ENCODE peak calls at places on chromosome 19, in eight cellular contexts. W is AG10803; P is HFFc6; U is pons; Z is GM04504; O is testis; M is stimulated activated CD4-positive, alpha-beta T cell treated with anti-CD3 and anti-CD28 coated beads, Interleukin-1b, Interleukin-23, amount 100 ng/mL, for 24 hours; T is immature natural killer cell. J is an unnamed sample.

GRCh38 chr19:19595171-19595701 is 23.3 kb downstream of the PBX4 start:
- DNase-seq in P (peak), Z (no peak), M (no peak), W (peak), O (no peak), U (no peak), T (no peak), J (no peak)

GRCh38 chr19:42419309-42419708 is 7.9 kb downstream of the LIPE start:
- DNase-seq in W (no peak), M (no peak), T (no peak), P (no peak), U (no peak), Z (no peak), O (no peak), J (no peak)

GRCh38 chr19:31152906-31153305 is 196.3 kb downstream of the TSHZ3 start:
- DNase-seq in Z (no peak), M (no peak), U (no peak), P (peak), T (no peak), W (peak), O (no peak), J (no peak)

GRCh38 chr19:49889687-49890348 is 6.9 kb downstream of the IL4I1 start:
- DNase-seq in W (peak), P (no peak), U (peak), O (peak), M (peak), Z (no peak), T (peak), J (peak)

GRCh38 chr19:34759218-34759917 is 13.6 kb downstream of the ZNF599 start:
- DNase-seq in M (no peak), Z (no peak), W (no peak), O (no peak), P (no peak), T (no peak), U (no peak), J (no peak)

GRCh38 chr19:41907994-41908615 is 20.1 kb downstream of the ERFL start:
- DNase-seq in T (no peak), W (no peak), P (no peak), O (no peak), U (no peak), M (no peak), Z (no peak), J (no peak)

GRCh38 chr19:55256562-55257460 is 2.0 kb downstream of the PPP6R1 start:
- DNase-seq in M (no peak), P (no peak), O (peak), W (peak), U (no peak), T (no peak), Z (no peak), J (peak)

GRCh38 chr19:30065680-30066606 is 123.9 kb downstream of the URI1 start:
- DNase-seq in Z (no peak), P (no peak), W (no peak), U (no peak), T (no peak), M (no peak), O (no peak), J (no peak)

GRCh38 chr19:16175954-16176353 is 2.6 kb upstream of the CIB3 start:
- DNase-seq in W (no peak), T (no peak), O (no peak), P (no peak), M (no peak), Z (no peak), U (no peak), J (no peak)

GRCh38 chr19:13149628-13150186 is 468 bp downstream of the STX10 start:
- DNase-seq in M (no peak), O (peak), T (no peak), U (peak), P (peak), Z (no peak), W (peak), J (no peak)

GRCh38 chr19:13363235-13363634 is 143.0 kb downstream of the CACNA1A start:
- DNase-seq in W (no peak), T (no peak), U (no peak), O (no peak), Z (no peak), M (no peak), P (no peak), J (no peak)

GRCh38 chr19:10988921-10989320 is 28.1 kb downstream of the SMARCA4 start:
- DNase-seq in T (no peak), Z (no peak), W (no peak), O (no peak), U (no peak), P (no peak), M (no peak), J (no peak)

GRCh38 chr19:46579286-46579944 is 21.7 kb upstream of the CALM3 start:
- DNase-seq in P (no peak), T (peak), O (peak), Z (no peak), M (peak), U (peak), W (no peak), J (peak)

GRCh38 chr19:30053558-30053957 is 111.5 kb downstream of the URI1 start:
- DNase-seq in P (no peak), M (no peak), Z (no peak), T (no peak), W (no peak), U (no peak), O (no peak), J (peak)

GRCh38 chr19:3699071-3699740 is 1.1 kb downstream of the PIP5K1C start:
- DNase-seq in T (peak), O (peak), Z (peak), M (no peak), W (peak), U (peak), P (peak), J (peak)

GRCh38 chr19:31717316-31717715 is 368.1 kb upstream of the TSHZ3 start:
- DNase-seq in Z (no peak), M (no peak), T (no peak), W (no peak), O (no peak), U (no peak), P (no peak), J (no peak)

GRCh38 chr19:18629166-18630088 is 7.4 kb upstream of the KLHL26 start:
- DNase-seq in W (no peak), P (no peak), O (peak), Z (no peak), U (no peak), M (no peak), T (no peak), J (no peak)